ENCODE peak calls at places on chromosomes 12 and 14, in four cellular contexts. One of them, this sample, is unnamed.

GRCh38 chr14:87628129-87628528 is 364.9 kb downstream of the GALC start:
- DNase-seq in osteocyte: no peak
- DNase-seq in stimulated activated CD4-positive, alpha-beta T cell treated with anti-CD3 and anti-CD28 coated beads, Interleukin-1b, Interleukin-23, amount 100 ng/mL, for 4 hours: no peak
- DNase-seq in NCI-H460: no peak
- DNase-seq in this sample: peak

GRCh38 chr12:20486233-20486632 is 117.9 kb downstream of the PDE3A start:
- DNase-seq in osteocyte: no peak
- DNase-seq in stimulated activated CD4-positive, alpha-beta T cell treated with anti-CD3 and anti-CD28 coated beads, Interleukin-1b, Interleukin-23, amount 100 ng/mL, for 4 hours: no peak
- DNase-seq in NCI-H460: no peak
- DNase-seq in this sample: no peak

GRCh38 chr12:21989819-21990412 is 48.7 kb upstream of the ABCC9 start:
- DNase-seq in stimulated activated CD4-positive, alpha-beta T cell treated with anti-CD3 and anti-CD28 coated beads, Interleukin-1b, Interleukin-23, amount 100 ng/mL, for 4 hours: no peak
- DNase-seq in NCI-H460: peak
- DNase-seq in osteocyte: no peak
- DNase-seq in this sample: no peak

GRCh38 chr12:120142231-120142877 is 25.8 kb upstream of the RAB35 start:
- DNase-seq in NCI-H460: no peak
- DNase-seq in stimulated activated CD4-positive, alpha-beta T cell treated with anti-CD3 and anti-CD28 coated beads, Interleukin-1b, Interleukin-23, amount 100 ng/mL, for 4 hours: no peak
- DNase-seq in osteocyte: no peak
- DNase-seq in this sample: no peak

GRCh38 chr14:85528882-85529585 is 910 bp upstream of the FLRT2 start:
- DNase-seq in stimulated activated CD4-positive, alpha-beta T cell treated with anti-CD3 and anti-CD28 coated beads, Interleukin-1b, Interleukin-23, amount 100 ng/mL, for 4 hours: no peak
- DNase-seq in osteocyte: no peak
- DNase-seq in NCI-H460: peak
- DNase-seq in this sample: no peak

GRCh38 chr12:116880817-116881324 is 370 bp downstream of the HRK start:
- DNase-seq in stimulated activated CD4-positive, alpha-beta T cell treated with anti-CD3 and anti-CD28 coated beads, Interleukin-1b, Interleukin-23, amount 100 ng/mL, for 4 hours: peak
- DNase-seq in NCI-H460: peak
- DNase-seq in osteocyte: no peak
- DNase-seq in this sample: peak

GRCh38 chr12:52221912-52222457 is 11.1 kb upstream of the KRT7 start:
- DNase-seq in osteocyte: no peak
- DNase-seq in NCI-H460: no peak
- DNase-seq in stimulated activated CD4-positive, alpha-beta T cell treated with anti-CD3 and anti-CD28 coated beads, Interleukin-1b, Interleukin-23, amount 100 ng/mL, for 4 hours: peak
- DNase-seq in this sample: peak

GRCh38 chr14:26709019-26709418 is 111.2 kb upstream of the NOVA1 start:
- DNase-seq in NCI-H460: no peak
- DNase-seq in stimulated activated CD4-positive, alpha-beta T cell treated with anti-CD3 and anti-CD28 coated beads, Interleukin-1b, Interleukin-23, amount 100 ng/mL, for 4 hours: no peak
- DNase-seq in osteocyte: no peak
- DNase-seq in this sample: no peak

GRCh38 chr12:132413931-132414588 is 75.9 kb upstream of the FBRSL1 start:
- DNase-seq in osteocyte: no peak
- DNase-seq in stimulated activated CD4-positive, alpha-beta T cell treated with anti-CD3 and anti-CD28 coated beads, Interleukin-1b, Interleukin-23, amount 100 ng/mL, for 4 hours: no peak
- DNase-seq in NCI-H460: no peak
- DNase-seq in this sample: no peak

GRCh38 chr14:102474934-102475333 is 34.6 kb downstream of the ANKRD9 start:
- DNase-seq in stimulated activated CD4-positive, alpha-beta T cell treated with anti-CD3 and anti-CD28 coated beads, Interleukin-1b, Interleukin-23, amount 100 ng/mL, for 4 hours: no peak
- DNase-seq in NCI-H460: no peak
- DNase-seq in osteocyte: no peak
- DNase-seq in this sample: no peak

GRCh38 chr14:100534528-100535286 is 52.5 kb downstream of the BEGAIN start:
- DNase-seq in osteocyte: peak
- DNase-seq in stimulated activated CD4-positive, alpha-beta T cell treated with anti-CD3 and anti-CD28 coated beads, Interleukin-1b, Interleukin-23, amount 100 ng/mL, for 4 hours: no peak
- DNase-seq in NCI-H460: no peak
- DNase-seq in this sample: no peak

GRCh38 chr12:71125949-71126348 is 31.9 kb downstream of the TSPAN8 start:
- DNase-seq in stimulated activated CD4-positive, alpha-beta T cell treated with anti-CD3 and anti-CD28 coated beads, Interleukin-1b, Interleukin-23, amount 100 ng/mL, for 4 hours: no peak
- DNase-seq in osteocyte: no peak
- DNase-seq in NCI-H460: no peak
- DNase-seq in this sample: no peak

GRCh38 chr14:34718750-34719304 is 4.4 kb upstream of the CFL2 start:
- DNase-seq in stimulated activated CD4-positive, alpha-beta T cell treated with anti-CD3 and anti-CD28 coated beads, Interleukin-1b, Interleukin-23, amount 100 ng/mL, for 4 hours: no peak
- DNase-seq in osteocyte: no peak
- DNase-seq in NCI-H460: no peak
- DNase-seq in this sample: no peak

GRCh38 chr14:80390911-80391310 is 179.6 kb upstream of the DIO2 start:
- DNase-seq in stimulated activated CD4-positive, alpha-beta T cell treated with anti-CD3 and anti-CD28 coated beads, Interleukin-1b, Interleukin-23, amount 100 ng/mL, for 4 hours: no peak
- DNase-seq in NCI-H460: no peak
- DNase-seq in osteocyte: no peak
- DNase-seq in this sample: no peak

GRCh38 chr12:11653215-11653753 is 3.8 kb downstream of the ETV6 start:
- DNase-seq in osteocyte: no peak
- DNase-seq in stimulated activated CD4-positive, alpha-beta T cell treated with anti-CD3 and anti-CD28 coated beads, Interleukin-1b, Interleukin-23, amount 100 ng/mL, for 4 hours: peak
- DNase-seq in NCI-H460: no peak
- DNase-seq in this sample: no peak

GRCh38 chr12:6943719-6944380 is at the start of the genes C12orf57 and RNU7-1:
- DNase-seq in osteocyte: no peak
- DNase-seq in stimulated activated CD4-positive, alpha-beta T cell treated with anti-CD3 and anti-CD28 coated beads, Interleukin-1b, Interleukin-23, amount 100 ng/mL, for 4 hours: peak
- DNase-seq in NCI-H460: peak
- DNase-seq in this sample: peak

GRCh38 chr12:124783087-124783486 is 80.6 kb downstream of the SCARB1 start:
- DNase-seq in stimulated activated CD4-positive, alpha-beta T cell treated with anti-CD3 and anti-CD28 coated beads, Interleukin-1b, Interleukin-23, amount 100 ng/mL, for 4 hours: no peak
- DNase-seq in NCI-H460: no peak
- DNase-seq in osteocyte: no peak
- DNase-seq in this sample: no peak

GRCh38 chr12:117380083-117380482 is 18.7 kb upstream of the NOS1 start:
- DNase-seq in osteocyte: no peak
- DNase-seq in NCI-H460: no peak
- DNase-seq in stimulated activated CD4-positive, alpha-beta T cell treated with anti-CD3 and anti-CD28 coated beads, Interleukin-1b, Interleukin-23, amount 100 ng/mL, for 4 hours: no peak
- DNase-seq in this sample: no peak

GRCh38 chr12:31308116-31308515 is 17.8 kb downstream of the SINHCAF start:
- DNase-seq in osteocyte: no peak
- DNase-seq in NCI-H460: no peak
- DNase-seq in stimulated activated CD4-positive, alpha-beta T cell treated with anti-CD3 and anti-CD28 coated beads, Interleukin-1b, Interleukin-23, amount 100 ng/mL, for 4 hours: no peak
- DNase-seq in this sample: no peak

GRCh38 chr14:74988131-74988530 is 14.6 kb upstream of the EIF2B2 start:
- DNase-seq in NCI-H460: no peak
- DNase-seq in osteocyte: no peak
- DNase-seq in stimulated activated CD4-positive, alpha-beta T cell treated with anti-CD3 and anti-CD28 coated beads, Interleukin-1b, Interleukin-23, amount 100 ng/mL, for 4 hours: no peak
- DNase-seq in this sample: no peak

GRCh38 chr14:29548948-29549370 is 378.7 kb downstream of the PRKD1 start:
- DNase-seq in osteocyte: no peak
- DNase-seq in NCI-H460: peak
- DNase-seq in stimulated activated CD4-positive, alpha-beta T cell treated with anti-CD3 and anti-CD28 coated beads, Interleukin-1b, Interleukin-23, amount 100 ng/mL, for 4 hours: no peak
- DNase-seq in this sample: peak

GRCh38 chr12:25501565-25501964 is 51.5 kb downstream of the LMNTD1 start:
- DNase-seq in NCI-H460: no peak
- DNase-seq in stimulated activated CD4-positive, alpha-beta T cell treated with anti-CD3 and anti-CD28 coated beads, Interleukin-1b, Interleukin-23, amount 100 ng/mL, for 4 hours: no peak
- DNase-seq in osteocyte: no peak
- DNase-seq in this sample: no peak

GRCh38 chr14:51219473-51220448 is 20.3 kb upstream of the TMX1 start:
- DNase-seq in stimulated activated CD4-positive, alpha-beta T cell treated with anti-CD3 and anti-CD28 coated beads, Interleukin-1b, Interleukin-23, amount 100 ng/mL, for 4 hours: no peak
- DNase-seq in NCI-H460: peak
- DNase-seq in osteocyte: no peak
- DNase-seq in this sample: peak

GRCh38 chr14:61475316-61475715 is 153.9 kb downstream of the PRKCH start:
- DNase-seq in stimulated activated CD4-positive, alpha-beta T cell treated with anti-CD3 and anti-CD28 coated beads, Interleukin-1b, Interleukin-23, amount 100 ng/mL, for 4 hours: no peak
- DNase-seq in osteocyte: no peak
- DNase-seq in NCI-H460: peak
- DNase-seq in this sample: peak

GRCh38 chr12:123427036-123427769 is 9.3 kb downstream of the RILPL2 start:
- DNase-seq in NCI-H460: no peak
- DNase-seq in stimulated activated CD4-positive, alpha-beta T cell treated with anti-CD3 and anti-CD28 coated beads, Interleukin-1b, Interleukin-23, amount 100 ng/mL, for 4 hours: no peak
- DNase-seq in osteocyte: no peak
- DNase-seq in this sample: no peak